ENCODE peak calls at places on chromosomes 12 and 14, in nine cellular contexts. One of them, this sample, is unnamed. For H3K4me1, the result is how much of the 10 kb centered on the place peaks cover.

GRCh38 chr12:46110220-46110700 is 119.9 kb upstream of the SCAF11 start:
- DNase-seq in small intestine: peak
- DNase-seq in A549: no peak
- DNase-seq in pancreas: peak
- DNase-seq in osteoblast: no peak
- DNase-seq in GM23248: no peak
- DNase-seq in Karpas-422: peak
- DNase-seq in esophagus squamous epithelium: no peak
- DNase-seq in RWPE2: no peak
- DNase-seq in this sample: no peak

GRCh38 chr14:78836777-78837176 is 666.6 kb downstream of the NRXN3 start:
- DNase-seq in small intestine: peak
- DNase-seq in A549: peak
- DNase-seq in pancreas: peak
- DNase-seq in osteoblast: peak
- DNase-seq in GM23248: peak
- DNase-seq in Karpas-422: peak
- DNase-seq in esophagus squamous epithelium: no peak
- DNase-seq in RWPE2: no peak
- DNase-seq in this sample: no peak

GRCh38 chr12:10771132-10771733 is 31.2 kb downstream of the TAS2R7 start:
- DNase-seq in small intestine: peak
- DNase-seq in A549: peak
- DNase-seq in pancreas: no peak
- DNase-seq in osteoblast: no peak
- DNase-seq in GM23248: peak
- DNase-seq in Karpas-422: peak
- DNase-seq in esophagus squamous epithelium: no peak
- DNase-seq in RWPE2: no peak
- DNase-seq in this sample: no peak

GRCh38 chr14:103078860-103079587 is 5.0 kb upstream of the LBHD2 start:
- DNase-seq in small intestine: no peak
- DNase-seq in A549: no peak
- DNase-seq in pancreas: no peak
- DNase-seq in osteoblast: peak
- DNase-seq in GM23248: no peak
- DNase-seq in Karpas-422: no peak
- DNase-seq in esophagus squamous epithelium: no peak
- DNase-seq in RWPE2: peak
- DNase-seq in this sample: no peak

GRCh38 chr12:10829994-10830393 is 3.8 kb upstream of the TAS2R10 start:
- DNase-seq in small intestine: no peak
- DNase-seq in A549: no peak
- DNase-seq in pancreas: no peak
- DNase-seq in osteoblast: no peak
- DNase-seq in GM23248: peak
- DNase-seq in Karpas-422: no peak
- DNase-seq in esophagus squamous epithelium: no peak
- DNase-seq in RWPE2: no peak
- DNase-seq in this sample: no peak

GRCh38 chr14:50035214-50035613 is 81.2 kb downstream of the VCPKMT start:
- DNase-seq in small intestine: no peak
- DNase-seq in A549: no peak
- DNase-seq in pancreas: no peak
- DNase-seq in osteoblast: no peak
- DNase-seq in GM23248: no peak
- DNase-seq in Karpas-422: no peak
- DNase-seq in esophagus squamous epithelium: no peak
- DNase-seq in RWPE2: no peak
- DNase-seq in this sample: no peak

GRCh38 chr12:48422060-48422459 is 50.3 kb upstream of the ANP32D start:
- DNase-seq in small intestine: no peak
- DNase-seq in A549: no peak
- DNase-seq in pancreas: no peak
- DNase-seq in osteoblast: no peak
- DNase-seq in GM23248: no peak
- DNase-seq in Karpas-422: no peak
- DNase-seq in esophagus squamous epithelium: no peak
- DNase-seq in RWPE2: no peak
- DNase-seq in this sample: no peak

GRCh38 chr14:26323781-26324363 is 274.0 kb downstream of the NOVA1 start:
- DNase-seq in small intestine: no peak
- DNase-seq in A549: no peak
- DNase-seq in pancreas: no peak
- DNase-seq in osteoblast: no peak
- DNase-seq in GM23248: no peak
- DNase-seq in Karpas-422: no peak
- DNase-seq in esophagus squamous epithelium: no peak
- DNase-seq in RWPE2: no peak
- DNase-seq in this sample: no peak

GRCh38 chr12:110042260-110042659 is 6.1 kb downstream of the C12orf76 start:
- DNase-seq in small intestine: no peak
- DNase-seq in A549: no peak
- DNase-seq in pancreas: no peak
- DNase-seq in osteoblast: no peak
- DNase-seq in GM23248: no peak
- DNase-seq in Karpas-422: no peak
- DNase-seq in esophagus squamous epithelium: no peak
- DNase-seq in RWPE2: no peak
- DNase-seq in this sample: no peak

GRCh38 chr12:5441497-5442236 is 9.8 kb downstream of the NTF3 start:
- DNase-seq in small intestine: no peak
- DNase-seq in A549: no peak
- DNase-seq in pancreas: peak
- DNase-seq in osteoblast: no peak
- DNase-seq in GM23248: peak
- DNase-seq in Karpas-422: no peak
- DNase-seq in esophagus squamous epithelium: no peak
- DNase-seq in RWPE2: no peak
- DNase-seq in this sample: no peak

DNA sequence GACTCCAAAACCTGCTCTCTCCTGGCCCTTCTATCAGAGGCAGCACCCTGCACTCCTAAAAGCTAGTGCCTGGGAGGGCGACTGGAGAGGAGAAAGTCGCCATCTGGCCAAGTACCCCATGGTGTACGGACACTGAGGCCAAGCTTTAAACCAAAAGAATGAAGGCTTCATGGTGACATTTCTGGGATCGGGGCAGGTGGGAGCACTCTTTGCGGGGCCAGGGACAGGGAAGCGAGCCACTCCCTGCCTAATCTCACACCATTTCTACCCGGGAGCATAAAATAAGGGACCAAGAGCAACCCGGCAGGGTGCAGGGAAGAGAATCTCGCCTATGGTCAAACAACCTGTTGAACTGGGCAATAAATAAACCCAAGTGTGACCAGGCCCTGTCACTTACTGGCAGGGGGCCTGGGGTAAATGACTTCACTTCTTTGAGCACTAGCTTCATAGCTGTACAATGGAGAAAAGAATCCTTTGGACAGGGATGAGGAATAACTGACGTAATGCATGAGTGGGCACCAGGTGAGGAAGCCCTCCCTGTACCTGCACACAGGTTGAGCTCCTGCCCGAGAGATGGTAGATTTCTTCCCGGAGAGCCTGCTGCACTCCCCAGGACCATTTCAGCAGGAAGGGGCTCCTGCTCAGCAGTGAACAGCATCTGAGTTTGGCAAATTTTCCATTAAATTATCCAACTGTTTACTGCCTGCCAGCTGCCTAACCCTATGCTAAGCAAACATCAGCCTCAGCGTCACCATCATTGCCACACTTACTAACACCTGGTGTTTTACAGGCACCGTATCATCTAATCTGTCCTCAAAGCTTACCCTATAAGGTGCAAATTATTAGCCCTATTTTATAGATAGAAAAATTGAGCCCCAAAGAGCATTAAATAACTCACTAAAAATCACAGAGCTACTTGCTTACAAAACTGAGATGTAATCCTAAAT is 2.0 kb downstream of the SERPINA1 start:
- DNase-seq in small intestine: peak
- DNase-seq in A549: no peak
- DNase-seq in pancreas: no peak
- DNase-seq in osteoblast: no peak
- DNase-seq in GM23248: no peak
- DNase-seq in Karpas-422: no peak
- DNase-seq in esophagus squamous epithelium: no peak
- DNase-seq in RWPE2: no peak
- DNase-seq in this sample: no peak
- H3K4me1 ChIP-seq in small intestine: under half
- H3K4me1 ChIP-seq in A549: under half
- H3K4me1 ChIP-seq in pancreas: under half
- H3K4me1 ChIP-seq in osteoblast: under half
- H3K4me1 ChIP-seq in GM23248: under half
- H3K4me1 ChIP-seq in Karpas-422: under half
- H3K4me1 ChIP-seq in esophagus squamous epithelium: under half
- H3K4me1 ChIP-seq in RWPE2: under half
- H3K4me1 ChIP-seq in this sample: under half

GRCh38 chr14:72683787-72684186 is 210.1 kb downstream of the DPF3 start:
- DNase-seq in small intestine: no peak
- DNase-seq in A549: no peak
- DNase-seq in pancreas: no peak
- DNase-seq in osteoblast: no peak
- DNase-seq in GM23248: no peak
- DNase-seq in Karpas-422: no peak
- DNase-seq in esophagus squamous epithelium: no peak
- DNase-seq in RWPE2: no peak
- DNase-seq in this sample: no peak

GRCh38 chr14:72685456-72685855 is 208.4 kb downstream of the DPF3 start:
- DNase-seq in small intestine: no peak
- DNase-seq in A549: no peak
- DNase-seq in pancreas: no peak
- DNase-seq in osteoblast: no peak
- DNase-seq in GM23248: no peak
- DNase-seq in Karpas-422: no peak
- DNase-seq in esophagus squamous epithelium: no peak
- DNase-seq in RWPE2: no peak
- DNase-seq in this sample: no peak

GRCh38 chr14:72686832-72687231 is 207.1 kb downstream of the DPF3 start:
- DNase-seq in small intestine: no peak
- DNase-seq in A549: no peak
- DNase-seq in pancreas: no peak
- DNase-seq in osteoblast: no peak
- DNase-seq in GM23248: no peak
- DNase-seq in Karpas-422: no peak
- DNase-seq in esophagus squamous epithelium: no peak
- DNase-seq in RWPE2: no peak
- DNase-seq in this sample: no peak

GRCh38 chr14:72688990-72689677 is 204.8 kb downstream of the DPF3 start:
- DNase-seq in small intestine: no peak
- DNase-seq in A549: no peak
- DNase-seq in pancreas: no peak
- DNase-seq in osteoblast: no peak
- DNase-seq in GM23248: no peak
- DNase-seq in Karpas-422: no peak
- DNase-seq in esophagus squamous epithelium: no peak
- DNase-seq in RWPE2: no peak
- DNase-seq in this sample: no peak

DNA sequence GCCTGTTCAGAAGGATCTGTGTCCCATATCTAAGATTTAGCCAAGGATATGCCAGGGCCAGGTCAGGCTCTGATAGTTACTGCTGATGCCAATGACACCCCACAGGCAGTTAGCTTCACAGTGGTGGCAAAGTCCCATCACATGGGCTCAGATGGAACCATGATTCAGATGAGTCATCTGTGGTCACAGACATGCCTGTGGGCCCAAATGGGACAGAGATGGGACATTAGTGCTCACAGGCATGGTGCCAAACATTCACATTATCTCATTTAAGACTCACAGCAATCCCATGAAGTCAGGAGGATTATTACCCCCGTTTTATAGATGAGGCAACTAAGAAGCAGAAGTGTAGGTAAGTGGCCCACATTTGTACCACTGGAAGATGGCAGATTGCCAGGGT is 207.8 kb downstream of the DPF3 start:
- DNase-seq in small intestine: no peak
- DNase-seq in A549: no peak
- DNase-seq in pancreas: no peak
- DNase-seq in osteoblast: no peak
- DNase-seq in GM23248: no peak
- DNase-seq in Karpas-422: no peak
- DNase-seq in esophagus squamous epithelium: no peak
- DNase-seq in RWPE2: no peak
- DNase-seq in this sample: no peak
- H3K4me1 ChIP-seq in small intestine: under half
- H3K4me1 ChIP-seq in A549: under half
- H3K4me1 ChIP-seq in pancreas: under half
- H3K4me1 ChIP-seq in osteoblast: under half
- H3K4me1 ChIP-seq in GM23248: under half
- H3K4me1 ChIP-seq in Karpas-422: under half
- H3K4me1 ChIP-seq in esophagus squamous epithelium: under half
- H3K4me1 ChIP-seq in RWPE2: under half
- H3K4me1 ChIP-seq in this sample: under half

DNA sequence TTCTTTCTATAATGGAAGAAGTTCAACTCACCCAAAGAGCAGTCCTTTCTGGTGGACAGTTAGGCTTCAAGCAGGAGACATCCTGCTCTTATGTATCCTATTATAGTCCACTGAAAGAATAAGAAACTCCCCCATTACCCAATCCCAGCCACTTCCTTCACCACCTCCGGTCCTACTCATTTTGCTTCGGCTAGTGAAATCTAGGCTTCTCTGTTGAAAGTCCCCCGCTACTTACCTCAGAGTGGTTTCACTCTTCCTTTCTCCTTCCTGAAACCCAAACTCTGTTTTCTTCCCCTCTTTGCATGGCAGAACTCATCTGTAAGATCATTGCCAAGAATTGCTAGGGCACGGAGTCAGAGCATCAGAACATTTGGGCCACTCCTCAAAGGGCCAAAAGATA is at the start of gene GPR84:
- DNase-seq in small intestine: no peak
- DNase-seq in A549: no peak
- DNase-seq in pancreas: no peak
- DNase-seq in osteoblast: no peak
- DNase-seq in GM23248: no peak
- DNase-seq in Karpas-422: no peak
- DNase-seq in esophagus squamous epithelium: no peak
- DNase-seq in RWPE2: no peak
- DNase-seq in this sample: no peak
- H3K4me1 ChIP-seq in small intestine: under half
- H3K4me1 ChIP-seq in A549: under half
- H3K4me1 ChIP-seq in pancreas: under half
- H3K4me1 ChIP-seq in osteoblast: under half
- H3K4me1 ChIP-seq in GM23248: under half
- H3K4me1 ChIP-seq in Karpas-422: under half
- H3K4me1 ChIP-seq in esophagus squamous epithelium: under half
- H3K4me1 ChIP-seq in RWPE2: under half
- H3K4me1 ChIP-seq in this sample: under half

DNA sequence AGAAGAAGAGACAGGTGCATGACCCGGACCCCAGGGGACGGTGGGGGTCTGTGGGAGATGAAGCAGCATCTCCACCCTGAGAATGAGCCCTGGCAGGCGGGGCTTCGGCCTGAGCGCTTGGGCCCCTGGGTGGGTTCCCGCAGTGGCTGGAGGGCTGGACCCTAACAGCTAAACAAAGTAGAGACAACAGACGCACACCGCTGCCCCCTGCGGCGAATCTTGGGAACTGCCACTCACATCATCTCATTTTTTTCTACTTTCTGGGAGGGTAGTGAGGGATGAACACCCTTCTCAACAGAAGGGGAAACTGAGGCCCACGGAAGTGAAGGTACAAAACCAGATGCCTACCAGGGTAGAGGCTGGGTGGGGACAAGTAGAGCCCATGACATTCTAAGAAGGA is 104.7 kb downstream of the RFLNA start:
- DNase-seq in small intestine: no peak
- DNase-seq in A549: peak
- DNase-seq in pancreas: no peak
- DNase-seq in osteoblast: peak
- DNase-seq in GM23248: peak
- DNase-seq in Karpas-422: peak
- DNase-seq in esophagus squamous epithelium: no peak
- DNase-seq in RWPE2: no peak
- DNase-seq in this sample: no peak
- H3K4me1 ChIP-seq in small intestine: under half
- H3K4me1 ChIP-seq in A549: half or more
- H3K4me1 ChIP-seq in pancreas: under half
- H3K4me1 ChIP-seq in osteoblast: under half
- H3K4me1 ChIP-seq in GM23248: under half
- H3K4me1 ChIP-seq in Karpas-422: under half
- H3K4me1 ChIP-seq in esophagus squamous epithelium: half or more
- H3K4me1 ChIP-seq in RWPE2: under half
- H3K4me1 ChIP-seq in this sample: half or more